ENCODE peak calls at places on chromosomes 5 and 9, in seven cellular contexts. H is posterior vena cava; T is gastrocnemius medialis; S is naive B cell; L is natural killer cell treated with Interleukin-12 subunit alpha and Interleukin-12 subunit beta and Interleukin-15 and Interleukin-18, amount 100 ng/mL, for 72 hours; X is AG08396; O is AG08395. R is an unnamed sample.

GRCh38 chr5:75509956-75510355 is 1.5 kb downstream of the CERT1 start:
- DNase-seq in H (no peak), T (peak; percentile 44), S (no peak), L (no peak), X (peak; percentile 43), O (peak; percentile 15), R (no peak)

GRCh38 chr9:88772602-88773001 is 218.7 kb upstream of the S1PR3 start:
- DNase-seq in H (no peak), T (no peak), S (no peak), L (no peak), X (no peak), O (no peak), R (no peak)

GRCh38 chr9:97632406-97632991 is 669 bp downstream of the TSTD2 start:
- DNase-seq in H (peak; percentile 87), T (peak; percentile 29), S (no peak), L (no peak), X (peak; percentile 29), O (peak; percentile 49), R (no peak)

GRCh38 chr5:66144799-66145390 is 795 bp downstream of the SREK1 start:
- DNase-seq in H (no peak), T (peak; percentile 47), S (no peak), L (no peak), X (no peak), O (peak; percentile 60), R (no peak)

GRCh38 chr5:91484662-91485061 is 101.5 kb upstream of the ARRDC3 start:
- DNase-seq in H (no peak), T (no peak), S (no peak), L (no peak), X (no peak), O (no peak), R (no peak)

GRCh38 chr5:7540806-7541205 is 144.9 kb downstream of the ADCY2 start:
- DNase-seq in H (no peak), T (no peak), S (no peak), L (no peak), X (no peak), O (no peak), R (no peak)

GRCh38 chr9:4065054-4065453 is 234.8 kb downstream of the GLIS3 start:
- DNase-seq in H (no peak), T (no peak), S (no peak), L (no peak), X (no peak), O (no peak), R (no peak)

GRCh38 chr9:33737811-33738606 is 57.4 kb upstream of the PRSS3 start:
- DNase-seq in H (no peak), T (no peak), S (no peak), L (no peak), X (peak; percentile 53), O (peak; percentile 52), R (no peak)

GRCh38 chr5:143862260-143862659 is 50.3 kb downstream of the HMHB1 start:
- DNase-seq in H (no peak), T (no peak), S (no peak), L (no peak), X (no peak), O (no peak), R (no peak)

GRCh38 chr9:101465330-101465915 is 29.8 kb upstream of the ALDOB start:
- DNase-seq in H (no peak), T (no peak), S (no peak), L (no peak), X (peak; percentile 65), O (peak; percentile 77), R (no peak)